ENCODE peak calls at places on chromosomes 3 and 15, in eight cellular contexts. H is cardiac fibroblast, M is choroid plexus epithelial cell, B is AG04450, I is thoracic aorta, O is upper lobe of left lung, U is neural progenitor cell, V is stomach. E is an unnamed sample.

GRCh38 chr3:171380084-171380483 is 80.1 kb downstream of the TNIK start:
- DNase-seq in H (no peak), M (no peak), B (no peak), I (no peak), O (no peak), U (no peak), V (no peak), E (no peak)

GRCh38 chr3:143998266-143998665 is 26.6 kb downstream of the DIPK2A start:
- DNase-seq in H (peak), M (peak), B (no peak), I (no peak), O (peak), U (no peak), V (no peak), E (peak)

GRCh38 chr3:187744169-187745151 is 808 bp downstream of the BCL6 start:
- DNase-seq in H (peak), M (peak), B (no peak), I (no peak), O (peak), U (peak), V (peak), E (peak)

GRCh38 chr3:51819709-51820406 is 40.8 kb upstream of the IQCF6 start:
- DNase-seq in H (no peak), M (no peak), B (no peak), I (no peak), O (no peak), U (peak), V (no peak), E (no peak)

GRCh38 chr3:143070977-143071551 is 48.5 kb upstream of the CHST2 start:
- DNase-seq in H (peak), M (peak), B (peak), I (no peak), O (no peak), U (no peak), V (no peak), E (peak)

GRCh38 chr3:50274371-50275104 is 4.3 kb upstream of the LSMEM2 start:
- DNase-seq in H (peak), M (peak), B (no peak), I (no peak), O (peak), U (peak), V (peak), E (peak)

GRCh38 chr3:482479-482878 is 285.9 kb downstream of the CHL1 start:
- DNase-seq in H (no peak), M (no peak), B (no peak), I (no peak), O (no peak), U (no peak), V (no peak), E (no peak)

GRCh38 chr3:46921041-46921440 is 43.5 kb downstream of the PTH1R start:
- DNase-seq in H (no peak), M (no peak), B (no peak), I (no peak), O (no peak), U (no peak), V (no peak), E (no peak)

GRCh38 chr15:91889143-91889815 is 35.8 kb downstream of the SLCO3A1 start:
- DNase-seq in H (no peak), M (no peak), B (no peak), I (no peak), O (no peak), U (no peak), V (no peak), E (no peak)

GRCh38 chr15:77738441-77739437 is 106.0 kb upstream of the LINGO1 start:
- DNase-seq in H (no peak), M (no peak), B (no peak), I (no peak), O (no peak), U (peak), V (no peak), E (no peak)

GRCh38 chr15:60594071-60594470 is 115.1 kb upstream of the ICE2 start:
- DNase-seq in H (no peak), M (no peak), B (no peak), I (no peak), O (no peak), U (no peak), V (no peak), E (no peak)

GRCh38 chr3:46848271-46849097 is 14.8 kb downstream of the MYL3 start:
- DNase-seq in H (peak), M (peak), B (no peak), I (no peak), O (peak), U (peak), V (peak), E (peak)

GRCh38 chr3:13461169-13462124 is 18.7 kb upstream of the HDAC11 start:
- DNase-seq in H (peak), M (peak), B (no peak), I (no peak), O (peak), U (peak), V (peak), E (peak)

GRCh38 chr3:89326997-89327396 is 219.6 kb downstream of the EPHA3 start:
- DNase-seq in H (no peak), M (no peak), B (no peak), I (no peak), O (no peak), U (no peak), V (no peak), E (no peak)

GRCh38 chr3:173371848-173372487 is 25.6 kb upstream of the NLGN1 start:
- DNase-seq in H (peak), M (peak), B (no peak), I (no peak), O (no peak), U (peak), V (no peak), E (peak)

GRCh38 chr3:86937306-86937791 is 53.6 kb downstream of the VGLL3 start:
- DNase-seq in H (peak), M (peak), B (peak), I (peak), O (no peak), U (no peak), V (no peak), E (peak)

GRCh38 chr15:40320931-40321371 is 2.5 kb upstream of the INAFM2 start:
- DNase-seq in H (peak), M (peak), B (no peak), I (no peak), O (peak), U (peak), V (peak), E (peak)

GRCh38 chr3:65503776-65504175 is 534.9 kb downstream of the MAGI1 start:
- DNase-seq in H (no peak), M (no peak), B (no peak), I (no peak), O (no peak), U (no peak), V (no peak), E (no peak)

GRCh38 chr3:58055309-58055708 is 47.1 kb downstream of the FLNB start:
- DNase-seq in H (no peak), M (no peak), B (no peak), I (no peak), O (no peak), U (no peak), V (no peak), E (no peak)

GRCh38 chr3:172461530-172462138 is 13.4 kb upstream of the GHSR start:
- DNase-seq in H (peak), M (peak), B (no peak), I (no peak), O (no peak), U (peak), V (no peak), E (peak)

GRCh38 chr3:158804441-158804840 is 2.6 kb downstream of the MFSD1 start:
- DNase-seq in H (no peak), M (no peak), B (no peak), I (no peak), O (no peak), U (no peak), V (no peak), E (no peak)

GRCh38 chr3:194139085-194139976 is 3.4 kb downstream of the HES1 start:
- DNase-seq in H (peak), M (peak), B (no peak), I (no peak), O (no peak), U (peak), V (no peak), E (peak)

GRCh38 chr3:80439490-80439889 is 671.7 kb upstream of the ROBO1 start:
- DNase-seq in H (no peak), M (no peak), B (no peak), I (no peak), O (no peak), U (no peak), V (no peak), E (no peak)

GRCh38 chr15:82963356-82964341 is 11.1 kb upstream of the HOMER2 start:
- DNase-seq in H (no peak), M (no peak), B (no peak), I (no peak), O (no peak), U (no peak), V (no peak), E (peak)

GRCh38 chr15:29736745-29737023 is 85.6 kb downstream of the TJP1 start:
- DNase-seq in H (peak), M (peak), B (no peak), I (no peak), O (no peak), U (no peak), V (no peak), E (peak)

GRCh38 chr3:157533298-157533870 is 30.2 kb upstream of the VEPH1 start:
- DNase-seq in H (peak), M (peak), B (peak), I (no peak), O (no peak), U (no peak), V (no peak), E (peak)

GRCh38 chr15:83559310-83559966 is 94.5 kb upstream of the ADAMTSL3 start:
- DNase-seq in H (peak), M (peak), B (peak), I (no peak), O (peak), U (peak), V (peak), E (peak)

GRCh38 chr3:190169243-190169642 is 48.5 kb upstream of the P3H2 start:
- DNase-seq in H (no peak), M (no peak), B (no peak), I (no peak), O (no peak), U (no peak), V (no peak), E (no peak)

GRCh38 chr15:37902126-37902525 is 32.3 kb upstream of the TMCO5A start:
- DNase-seq in H (no peak), M (no peak), B (no peak), I (no peak), O (no peak), U (no peak), V (peak), E (no peak)

GRCh38 chr15:39976291-39977274 is 42.7 kb downstream of the EIF2AK4 start:
- DNase-seq in H (peak), M (peak), B (no peak), I (peak), O (peak), U (peak), V (peak), E (peak)

GRCh38 chr3:14019459-14019858 is 105.2 kb downstream of the CHCHD4 start:
- DNase-seq in H (no peak), M (no peak), B (no peak), I (no peak), O (no peak), U (no peak), V (no peak), E (no peak)

GRCh38 chr15:78552597-78552996 is 12.4 kb downstream of the PSMA4 start:
- DNase-seq in H (no peak), M (no peak), B (no peak), I (no peak), O (no peak), U (no peak), V (no peak), E (no peak)

GRCh38 chr3:101903426-101903825 is 54.1 kb downstream of the NFKBIZ start:
- DNase-seq in H (peak), M (peak), B (no peak), I (no peak), O (no peak), U (no peak), V (no peak), E (peak)

GRCh38 chr3:173003471-173003870 is 137.6 kb downstream of the SPATA16 start:
- DNase-seq in H (no peak), M (no peak), B (no peak), I (no peak), O (no peak), U (no peak), V (no peak), E (no peak)

GRCh38 chr3:104578558-104578957 is 788.2 kb upstream of the ALCAM start:
- DNase-seq in H (no peak), M (no peak), B (no peak), I (no peak), O (no peak), U (no peak), V (no peak), E (no peak)

GRCh38 chr3:20511863-20512262 is 325.9 kb upstream of the SGO1 start:
- DNase-seq in H (peak), M (peak), B (peak), I (no peak), O (no peak), U (peak), V (no peak), E (peak)

GRCh38 chr3:186523434-186523833 is 20.7 kb downstream of the CRYGS start:
- DNase-seq in H (no peak), M (no peak), B (no peak), I (no peak), O (no peak), U (no peak), V (no peak), E (no peak)

GRCh38 chr15:57444877-57445513 is 68.7 kb downstream of the CGNL1 start:
- DNase-seq in H (peak), M (peak), B (no peak), I (no peak), O (no peak), U (no peak), V (no peak), E (peak)

GRCh38 chr3:38116471-38117162 is 20.3 kb downstream of the ACAA1 start:
- DNase-seq in H (no peak), M (no peak), B (no peak), I (no peak), O (peak), U (no peak), V (no peak), E (no peak)

GRCh38 chr3:32428092-32429068 is 36.7 kb downstream of the CMTM7 start:
- DNase-seq in H (no peak), M (peak), B (no peak), I (no peak), O (no peak), U (no peak), V (no peak), E (no peak)

GRCh38 chr3:169667710-169668080 is 4.2 kb upstream of the MECOM start:
- DNase-seq in H (no peak), M (no peak), B (no peak), I (no peak), O (no peak), U (no peak), V (no peak), E (no peak)
- H3K4me3 ChIP-seq in H (no peak), M (no peak), B (no peak), I (peak), O (no peak), U (peak), V (peak), E (no peak)

DNA sequence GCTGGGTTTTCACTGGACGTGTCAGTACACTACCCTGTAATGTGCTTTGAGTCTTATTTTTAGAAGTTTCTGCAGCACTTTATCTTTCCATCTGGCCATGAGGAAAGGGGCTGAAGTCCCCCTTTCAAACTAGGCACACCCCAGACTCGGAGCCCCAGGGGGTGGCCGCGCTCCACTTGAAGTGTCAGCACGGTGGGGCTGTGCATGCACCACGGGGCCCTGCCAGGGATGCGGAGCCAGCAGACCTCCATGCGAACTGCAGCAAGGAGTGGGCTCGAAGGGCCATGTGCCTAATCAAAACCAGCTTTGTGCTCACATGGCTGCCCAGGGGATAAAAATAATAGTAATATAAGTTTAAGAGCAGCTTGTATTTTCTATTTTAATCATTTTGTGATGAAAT is 100.9 kb upstream of the HACD2 start:
- DNase-seq in H (no peak), M (no peak), B (no peak), I (no peak), O (no peak), U (no peak), V (no peak), E (no peak)
- TF ChIP-seq CTCF in H (no peak), M (no peak), B (no peak), I (no peak), O (no peak), U (no peak), V (no peak), E (no peak)

GRCh38 chr15:44307712-44308111 is 19.2 kb downstream of the GOLM2 start:
- DNase-seq in H (no peak), M (no peak), B (no peak), I (no peak), O (no peak), U (no peak), V (no peak), E (no peak)

GRCh38 chr15:44312108-44312507 is 23.6 kb downstream of the GOLM2 start:
- DNase-seq in H (no peak), M (no peak), B (no peak), I (no peak), O (no peak), U (no peak), V (no peak), E (no peak)

GRCh38 chr15:44308874-44309273 is 20.4 kb downstream of the GOLM2 start:
- DNase-seq in H (no peak), M (no peak), B (no peak), I (no peak), O (no peak), U (no peak), V (no peak), E (no peak)

GRCh38 chr15:44311136-44311535 is 22.6 kb downstream of the GOLM2 start:
- DNase-seq in H (no peak), M (no peak), B (no peak), I (no peak), O (no peak), U (no peak), V (no peak), E (no peak)

GRCh38 chr15:44308415-44308814 is 19.9 kb downstream of the GOLM2 start:
- DNase-seq in H (no peak), M (no peak), B (no peak), I (no peak), O (no peak), U (no peak), V (no peak), E (no peak)
- H3K4me3 ChIP-seq in H (no peak), M (no peak), B (no peak), I (no peak), O (no peak), U (no peak), V (no peak), E (no peak)

GRCh38 chr3:42850263-42850662 is 25.4 kb downstream of the CYP8B1 start:
- DNase-seq in H (no peak), M (no peak), B (no peak), I (no peak), O (no peak), U (no peak), V (no peak), E (no peak)
- TF ChIP-seq CTCF in H (no peak), M (no peak), B (no peak), I (no peak), O (no peak), U (no peak), V (no peak), E (no peak)

GRCh38 chr3:6860911-6861330 is at the start of gene GRM7:
- DNase-seq in H (no peak), M (no peak), B (no peak), I (no peak), O (no peak), U (peak), V (no peak), E (no peak)
- H3K4me3 ChIP-seq in H (no peak), M (no peak), B (no peak), I (peak), O (no peak), U (peak), V (peak), E (no peak)

E was measured in fibroblast of mammary gland.